ENCODE peak calls at places on chromosome 4, in five cellular contexts. One of them, this sample, is unnamed. For H3K9me3, the result is how much of the 10 kb centered on the place peaks cover.

GRCh38 chr4:156261230-156261629 is 307.6 kb upstream of the CTSO start:
- DNase-seq in IMR-90: no peak
- DNase-seq in HCT116: no peak
- DNase-seq in pancreas: no peak
- DNase-seq in mammary epithelial cell: peak
- DNase-seq in this sample: no peak

GRCh38 chr4:22514001-22514400 is 1.9 kb downstream of the ADGRA3 start:
- DNase-seq in IMR-90: peak
- DNase-seq in mammary epithelial cell: peak
- DNase-seq in pancreas: no peak
- DNase-seq in HCT116: no peak
- DNase-seq in this sample: no peak

GRCh38 chr4:114400531-114400930 is 198.1 kb upstream of the UGT8 start:
- DNase-seq in HCT116: no peak
- DNase-seq in mammary epithelial cell: peak
- DNase-seq in pancreas: no peak
- DNase-seq in IMR-90: no peak
- DNase-seq in this sample: no peak

GRCh38 chr4:159416073-159416472 is 313.2 kb downstream of the RAPGEF2 start:
- DNase-seq in mammary epithelial cell: no peak
- DNase-seq in HCT116: no peak
- DNase-seq in IMR-90: no peak
- DNase-seq in pancreas: no peak
- DNase-seq in this sample: no peak

GRCh38 chr4:177308125-177308524 is 1.5 kb upstream of the NEIL3 start:
- DNase-seq in mammary epithelial cell: peak
- DNase-seq in pancreas: no peak
- DNase-seq in IMR-90: peak
- DNase-seq in HCT116: no peak
- DNase-seq in this sample: no peak

GRCh38 chr4:177281544-177281943 is 28.1 kb upstream of the NEIL3 start:
- DNase-seq in pancreas: no peak
- DNase-seq in HCT116: no peak
- DNase-seq in mammary epithelial cell: no peak
- DNase-seq in IMR-90: peak
- DNase-seq in this sample: no peak

GRCh38 chr4:81632581-81633247 is 161.0 kb upstream of the RASGEF1B start:
- DNase-seq in IMR-90: no peak
- DNase-seq in pancreas: no peak
- DNase-seq in mammary epithelial cell: peak
- DNase-seq in HCT116: no peak
- DNase-seq in this sample: no peak

GRCh38 chr4:154677923-154678322 is 65.5 kb upstream of the FGG start:
- DNase-seq in pancreas: no peak
- DNase-seq in HCT116: no peak
- DNase-seq in mammary epithelial cell: no peak
- DNase-seq in IMR-90: no peak
- DNase-seq in this sample: no peak

GRCh38 chr4:82811838-82812672 is 13.5 kb upstream of the SCD5 start:
- DNase-seq in HCT116: no peak
- DNase-seq in mammary epithelial cell: no peak
- DNase-seq in pancreas: no peak
- DNase-seq in IMR-90: peak
- DNase-seq in this sample: no peak

GRCh38 chr4:62460329-62460728 is 1260.2 kb downstream of the ADGRL3 start:
- DNase-seq in HCT116: no peak
- DNase-seq in IMR-90: no peak
- DNase-seq in pancreas: no peak
- DNase-seq in mammary epithelial cell: peak
- DNase-seq in this sample: no peak

GRCh38 chr4:8192748-8193738 is 6.0 kb upstream of the SH3TC1 start:
- DNase-seq in pancreas: peak
- DNase-seq in HCT116: peak
- DNase-seq in mammary epithelial cell: no peak
- DNase-seq in IMR-90: peak
- DNase-seq in this sample: no peak

GRCh38 chr4:173519130-173520101 is 10.6 kb downstream of the HAND2 start:
- DNase-seq in IMR-90: no peak
- DNase-seq in HCT116: no peak
- DNase-seq in mammary epithelial cell: no peak
- DNase-seq in pancreas: no peak
- DNase-seq in this sample: no peak

GRCh38 chr4:106258145-106259045 is 57.6 kb downstream of the TBCK start:
- DNase-seq in IMR-90: peak
- DNase-seq in HCT116: no peak
- DNase-seq in mammary epithelial cell: no peak
- DNase-seq in pancreas: no peak
- DNase-seq in this sample: no peak

GRCh38 chr4:113446019-113446418 is 315.5 kb downstream of the CAMK2D start:
- DNase-seq in IMR-90: peak
- DNase-seq in mammary epithelial cell: peak
- DNase-seq in pancreas: no peak
- DNase-seq in HCT116: peak
- DNase-seq in this sample: no peak

GRCh38 chr4:36241771-36242170 is 2.5 kb downstream of the ARAP2 start:
- DNase-seq in mammary epithelial cell: no peak
- DNase-seq in HCT116: no peak
- DNase-seq in pancreas: no peak
- DNase-seq in IMR-90: no peak
- DNase-seq in this sample: no peak

GRCh38 chr4:124104101-124104500 is 608.4 kb downstream of the ANKRD50 start:
- DNase-seq in mammary epithelial cell: peak
- DNase-seq in IMR-90: no peak
- DNase-seq in HCT116: no peak
- DNase-seq in pancreas: no peak
- DNase-seq in this sample: no peak

GRCh38 chr4:56611501-56611900 is 69.6 kb downstream of the HOPX start:
- DNase-seq in HCT116: no peak
- DNase-seq in IMR-90: peak
- DNase-seq in mammary epithelial cell: no peak
- DNase-seq in pancreas: no peak
- DNase-seq in this sample: no peak

GRCh38 chr4:105894570-105895323 is 524 bp upstream of the NPNT start:
- DNase-seq in IMR-90: no peak
- DNase-seq in mammary epithelial cell: peak
- DNase-seq in pancreas: peak
- DNase-seq in HCT116: peak
- DNase-seq in this sample: no peak

GRCh38 chr4:2630556-2631273 is 94.3 kb downstream of the FAM193A start:
- DNase-seq in HCT116: peak
- DNase-seq in mammary epithelial cell: no peak
- DNase-seq in pancreas: no peak
- DNase-seq in IMR-90: no peak
- DNase-seq in this sample: no peak
- TF ChIP-seq CTCF in HCT116: peak
- TF ChIP-seq CTCF in mammary epithelial cell: no peak
- TF ChIP-seq CTCF in pancreas: no peak
- TF ChIP-seq CTCF in IMR-90: no peak
- TF ChIP-seq CTCF in this sample: no peak

DNA sequence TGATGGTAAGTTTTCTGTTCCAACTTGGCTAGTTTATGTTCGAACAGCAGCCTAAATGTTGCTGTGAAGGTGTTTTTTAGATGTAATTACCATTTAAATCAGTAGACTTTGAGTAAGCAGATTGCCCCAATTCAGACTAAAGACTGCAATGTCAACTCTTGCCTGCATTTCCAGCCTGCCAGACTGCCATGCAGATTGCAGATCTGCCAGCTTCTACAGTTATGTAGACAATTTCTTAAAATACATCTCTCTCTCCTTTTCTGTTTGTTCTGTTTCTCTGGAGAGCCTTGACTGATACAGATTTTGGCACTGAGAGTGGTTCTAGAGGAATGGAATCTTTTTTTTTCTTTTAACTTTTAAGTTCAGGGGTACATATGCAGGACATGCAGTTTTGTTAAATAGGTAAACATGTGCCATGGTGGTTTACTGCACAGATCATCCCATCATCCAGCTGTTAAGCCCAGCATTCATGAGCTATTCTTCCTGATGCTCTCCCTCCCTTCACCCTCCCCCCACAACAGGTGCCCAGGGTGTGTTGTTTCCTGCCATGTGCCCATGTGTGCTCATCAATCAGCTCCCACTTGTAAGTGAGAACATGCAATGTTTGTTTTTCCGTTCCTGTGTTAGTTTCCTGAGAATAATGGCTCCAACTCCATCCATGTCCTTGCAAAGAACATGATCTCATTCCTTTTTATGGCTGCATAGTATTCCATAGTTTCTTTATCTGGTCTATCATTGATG is 227.8 kb downstream of the CPE start:
- DNase-seq in pancreas: no peak
- DNase-seq in mammary epithelial cell: no peak
- DNase-seq in IMR-90: no peak
- DNase-seq in HCT116: no peak
- DNase-seq in this sample: no peak
- H3K9me3 ChIP-seq in pancreas: under half
- H3K9me3 ChIP-seq in mammary epithelial cell: under half
- H3K9me3 ChIP-seq in IMR-90: under half
- H3K9me3 ChIP-seq in HCT116: under half
- H3K9me3 ChIP-seq in this sample: under half

GRCh38 chr4:92047209-92047877 is 256.4 kb upstream of the GRID2 start:
- DNase-seq in pancreas: no peak
- DNase-seq in IMR-90: peak
- DNase-seq in mammary epithelial cell: no peak
- DNase-seq in HCT116: no peak
- DNase-seq in this sample: no peak
- TF ChIP-seq CTCF in pancreas: no peak
- TF ChIP-seq CTCF in IMR-90: peak
- TF ChIP-seq CTCF in mammary epithelial cell: peak
- TF ChIP-seq CTCF in HCT116: peak
- TF ChIP-seq CTCF in this sample: no peak

GRCh38 chr4:19047481-19047880 is 1025.9 kb upstream of the LCORL start:
- DNase-seq in IMR-90: no peak
- DNase-seq in pancreas: no peak
- DNase-seq in HCT116: no peak
- DNase-seq in mammary epithelial cell: no peak
- DNase-seq in this sample: no peak
- H3K9me3 ChIP-seq in IMR-90: under half
- H3K9me3 ChIP-seq in pancreas: under half
- H3K9me3 ChIP-seq in HCT116: under half
- H3K9me3 ChIP-seq in mammary epithelial cell: under half
- H3K9me3 ChIP-seq in this sample: under half

DNA sequence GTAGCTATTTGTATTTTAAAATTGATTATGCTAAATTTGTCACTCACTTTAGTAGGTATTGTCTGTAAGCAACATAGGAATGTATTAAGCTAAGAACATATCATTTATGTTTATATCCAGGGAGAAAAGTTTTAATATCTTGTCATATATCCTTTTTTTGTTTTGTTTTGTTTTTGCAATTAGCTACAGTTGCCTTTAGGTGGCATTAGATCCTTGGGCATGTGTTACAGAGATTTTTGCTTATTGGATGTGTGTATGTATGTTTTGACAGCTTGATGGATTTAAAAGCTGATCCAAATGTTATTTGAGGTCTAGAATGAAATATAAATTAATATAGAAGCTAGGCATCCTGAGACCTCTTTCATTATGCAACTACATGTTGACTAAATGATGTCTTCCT is 36.1 kb upstream of the OTUD4 start:
- DNase-seq in HCT116: peak
- DNase-seq in pancreas: no peak
- DNase-seq in mammary epithelial cell: peak
- DNase-seq in IMR-90: peak
- DNase-seq in this sample: no peak
- TF ChIP-seq CTCF in HCT116: peak
- TF ChIP-seq CTCF in pancreas: no peak
- TF ChIP-seq CTCF in mammary epithelial cell: peak
- TF ChIP-seq CTCF in IMR-90: peak
- TF ChIP-seq CTCF in this sample: peak